ENCODE peak calls at places on chromosome 4, in seven cellular contexts. V, J, T, W, E, H and M are unnamed samples.

GRCh38 chr4:17817027-17817426 is 6.2 kb downstream of the NCAPG start:
- DNase-seq in H (peak; percentile 87), E (peak; percentile 45), T (no peak), J (peak; percentile 10), W (peak; percentile 53), V (peak; percentile 62), M (peak; percentile 74)

GRCh38 chr4:144701683-144702233 is 55.8 kb downstream of the HHIP start:
- DNase-seq in V (peak; percentile 26), E (no peak), J (no peak), T (no peak), W (no peak), H (no peak), M (no peak)

GRCh38 chr4:165508372-165509120 is 129.7 kb downstream of the CPE start:
- DNase-seq in E (no peak), V (no peak), T (no peak), W (no peak), J (no peak), H (no peak), M (no peak)

GRCh38 chr4:177441061-177441802 is 1.0 kb downstream of the AGA start:
- DNase-seq in T (peak; percentile 62), J (no peak), W (peak; percentile 6), E (peak; percentile 11), H (peak; percentile 67), V (peak; percentile 26), M (peak; percentile 20)

GRCh38 chr4:151169223-151169622 is 69.8 kb downstream of the RPS3A start:
- DNase-seq in E (peak; percentile 49), T (peak; percentile 82), V (peak; percentile 98), W (no peak), J (no peak), H (peak; percentile 99), M (peak; percentile 80)

GRCh38 chr4:139455187-139455586 is 1.3 kb downstream of the RAB33B start:
- DNase-seq in H (no peak), E (no peak), V (no peak), W (no peak), T (no peak), J (no peak), M (no peak)

GRCh38 chr4:182897601-182898478 is 19.3 kb downstream of the DCTD start:
- DNase-seq in W (no peak), E (no peak), T (no peak), H (no peak), V (no peak), J (no peak), M (peak; percentile 58)

GRCh38 chr4:18052158-18052557 is 30.6 kb upstream of the LCORL start:
- DNase-seq in J (no peak), W (no peak), V (no peak), E (no peak), T (no peak), H (no peak), M (no peak)

GRCh38 chr4:158621729-158622128 is 50.0 kb downstream of the C4orf46 start:
- DNase-seq in H (no peak), T (no peak), V (no peak), W (peak; percentile 48), E (no peak), J (no peak), M (no peak)

GRCh38 chr4:88054909-88055308 is 47.5 kb downstream of the PKD2 start:
- DNase-seq in E (peak; percentile 60), J (peak; percentile 23), T (peak; percentile 38), V (peak; percentile 23), W (peak; percentile 39), H (peak; percentile 62), M (peak; percentile 69)

GRCh38 chr4:83599183-83599582 is 63.3 kb downstream of the GPAT3 start:
- DNase-seq in T (no peak), H (peak; percentile 72), J (peak; percentile 23), E (no peak), V (peak; percentile 39), W (peak; percentile 58), M (no peak)

GRCh38 chr4:150108693-150109092 is 30.4 kb downstream of the DCLK2 start:
- DNase-seq in T (no peak), V (no peak), E (no peak), H (no peak), J (no peak), W (no peak), M (peak; percentile 13)

GRCh38 chr4:189436207-189436606 is 504.5 kb upstream of the FRG1 start:
- DNase-seq in W (no peak), H (no peak), V (no peak), E (peak; percentile 14), J (peak; percentile 4), T (no peak), M (no peak)

GRCh38 chr4:84691800-84692199 is 108.9 kb downstream of the CDS1 start:
- DNase-seq in H (no peak), V (no peak), T (no peak), W (no peak), J (no peak), E (no peak), M (no peak)

GRCh38 chr4:100450449-100450848 is 67.4 kb downstream of the EMCN start:
- DNase-seq in W (peak; percentile 59), J (no peak), E (no peak), H (no peak), T (no peak), V (peak; percentile 18), M (no peak)

GRCh38 chr4:177070533-177070932 is 239.1 kb upstream of the NEIL3 start:
- DNase-seq in H (no peak), J (no peak), T (peak; percentile 46), V (no peak), E (no peak), W (no peak), M (no peak)

GRCh38 chr4:53175640-53176039 is 190.2 kb downstream of the SCFD2 start:
- DNase-seq in V (no peak), H (no peak), T (no peak), E (no peak), J (no peak), W (no peak), M (no peak)

GRCh38 chr4:26065833-26066232 is 151.8 kb downstream of the SMIM20 start:
- DNase-seq in E (no peak), W (no peak), T (no peak), H (peak; percentile 39), V (no peak), J (no peak), M (no peak)

GRCh38 chr4:7960790-7961655 is 21.4 kb upstream of the AFAP1 start:
- DNase-seq in J (no peak), H (peak; percentile 99), E (no peak), W (peak; percentile 98), V (peak; percentile 100), T (peak; percentile 96), M (peak; percentile 80)

GRCh38 chr4:129231907-129232626 is 136.1 kb downstream of the C4orf33 start:
- DNase-seq in V (no peak), W (no peak), H (no peak), E (no peak), J (no peak), T (peak; percentile 49), M (no peak)

GRCh38 chr4:163048447-163048846 is 118.2 kb downstream of the NAF1 start:
- DNase-seq in W (peak; percentile 21), T (peak; percentile 44), E (peak; percentile 47), V (peak; percentile 9), J (peak; percentile 34), H (peak; percentile 3), M (peak; percentile 47)

GRCh38 chr4:80069837-80070788 is 2.9 kb downstream of the ANTXR2 start:
- DNase-seq in V (peak; percentile 58), J (peak; percentile 19), H (peak; percentile 53), E (no peak), T (peak; percentile 73), W (no peak), M (no peak)

GRCh38 chr4:163554870-163555465 is 60.5 kb downstream of the TMA16 start:
- DNase-seq in V (no peak), H (peak; percentile 54), J (no peak), T (peak; percentile 26), W (peak; percentile 8), E (no peak), M (peak; percentile 38)

GRCh38 chr4:34516524-34516923 is 1727.8 kb downstream of the ARAP2 start:
- DNase-seq in E (no peak), H (no peak), W (no peak), V (no peak), T (no peak), J (peak; percentile 10), M (no peak)

GRCh38 chr4:140641789-140642439 is 73.2 kb upstream of the UCP1 start:
- DNase-seq in W (peak; percentile 26), J (no peak), H (peak; percentile 35), T (no peak), V (no peak), E (peak; percentile 52), M (peak; percentile 55)

GRCh38 chr4:147094228-147094627 is 148.6 kb upstream of the TTC29 start:
- DNase-seq in E (no peak), T (no peak), W (no peak), V (no peak), J (no peak), H (no peak), M (peak; percentile 36)

GRCh38 chr4:184457530-184458249 is 16.7 kb downstream of the IRF2 start:
- DNase-seq in J (no peak), H (no peak), V (no peak), E (no peak), W (no peak), T (no peak), M (no peak)

GRCh38 chr4:184455299-184455698 is 19.1 kb downstream of the IRF2 start:
- DNase-seq in T (no peak), V (no peak), E (no peak), H (no peak), W (no peak), J (no peak), M (no peak)

GRCh38 chr4:184453402-184454160 is 20.8 kb downstream of the IRF2 start:
- DNase-seq in J (no peak), V (peak; percentile 85), H (peak; percentile 83), T (peak; percentile 97), E (peak; percentile 29), W (peak; percentile 68), M (peak; percentile 57)

GRCh38 chr4:184459413-184459812 is 14.9 kb downstream of the IRF2 start:
- DNase-seq in H (peak; percentile 44), V (peak; percentile 62), J (no peak), W (peak; percentile 57), E (no peak), T (peak; percentile 80), M (no peak)

GRCh38 chr4:184456337-184456736 is 18.0 kb downstream of the IRF2 start:
- DNase-seq in E (no peak), J (no peak), V (no peak), H (no peak), W (no peak), T (no peak), M (no peak)
- H3K79me2 ChIP-seq in E (peaks cover 30% of the 10 kb centered on the region), J (no peaks in the 10 kb centered on the region), V (peaks cover 61% of the 10 kb centered on the region), H (peaks cover 64% of the 10 kb centered on the region), W (peaks cover 97% of the 10 kb centered on the region), T (peaks cover 95% of the 10 kb centered on the region), M (peaks cover 95% of the 10 kb centered on the region)

GRCh38 chr4:6892190-6892908 is 17.3 kb upstream of the TBC1D14 start:
- DNase-seq in H (peak; percentile 71), J (no peak), W (no peak), E (peak; percentile 72), T (peak; percentile 93), V (peak; percentile 63), M (peak; percentile 47)
- TF ChIP-seq CTCF in H (no peak), J (no peak), W (no peak), E (peak; percentile 34), T (no peak), V (no peak), M (peak; percentile 24)

GRCh38 chr4:15349426-15349825 is 78.4 kb upstream of the C1QTNF7 start:
- DNase-seq in J (no peak), T (peak; percentile 52), V (peak; percentile 18), E (no peak), W (no peak), H (no peak), M (no peak)
- H3K4me2 ChIP-seq in J (no peak overlapping the region), T (no peak overlapping the region), V (no peak overlapping the region), E (no peak overlapping the region), W (no peak overlapping the region), H (no peak overlapping the region), M (no peak overlapping the region)

GRCh38 chr4:41734366-41734765 is 14.2 kb downstream of the PHOX2B start:
- DNase-seq in J (no peak), H (no peak), W (no peak), E (no peak), T (no peak), V (no peak), M (no peak)
- H3K79me2 ChIP-seq in J (no peaks in the 10 kb centered on the region), H (no peaks in the 10 kb centered on the region), W (no peaks in the 10 kb centered on the region), E (no peaks in the 10 kb centered on the region), T (no peaks in the 10 kb centered on the region), V (no peaks in the 10 kb centered on the region), M (no peaks in the 10 kb centered on the region)